ENCODE peak calls at places on chromosomes 12 and 14, in seven cellular contexts. One of them, this sample, is unnamed.
A peak's percentile ranks its signal among the peaks of the same experiment; 100 is the strongest.

GRCh38 chr14:60981626-60982455 is 796 bp downstream of the SLC38A6 start:
- DNase-seq in AG09319: peak; percentile 63
- DNase-seq in psoas muscle: no peak
- DNase-seq in PC-3: peak; percentile 58
- DNase-seq in AG09309: peak; percentile 80
- DNase-seq in heart right ventricle: no peak
- DNase-seq in neural crest cell: no peak
- DNase-seq in this sample: no peak

GRCh38 chr12:27808831-27809230 is 28.8 kb upstream of the MANSC4 start:
- DNase-seq in AG09319: no peak
- DNase-seq in psoas muscle: no peak
- DNase-seq in PC-3: no peak
- DNase-seq in AG09309: no peak
- DNase-seq in heart right ventricle: no peak
- DNase-seq in neural crest cell: no peak
- DNase-seq in this sample: no peak

GRCh38 chr12:110765144-110765543 is 22.5 kb upstream of the PPP1CC start:
- DNase-seq in AG09319: no peak
- DNase-seq in psoas muscle: no peak
- DNase-seq in PC-3: no peak
- DNase-seq in AG09309: no peak
- DNase-seq in heart right ventricle: no peak
- DNase-seq in neural crest cell: no peak
- DNase-seq in this sample: no peak

GRCh38 chr12:22334696-22335290 is at the start of gene ST8SIA1:
- DNase-seq in AG09319: no peak
- DNase-seq in psoas muscle: peak; percentile 63
- DNase-seq in PC-3: no peak
- DNase-seq in AG09309: no peak
- DNase-seq in heart right ventricle: peak; percentile 50
- DNase-seq in neural crest cell: peak; percentile 57
- DNase-seq in this sample: peak; percentile 56

GRCh38 chr12:18799561-18799960 is 61.6 kb downstream of the CAPZA3 start:
- DNase-seq in AG09319: no peak
- DNase-seq in psoas muscle: no peak
- DNase-seq in PC-3: peak; percentile 11
- DNase-seq in AG09309: no peak
- DNase-seq in heart right ventricle: no peak
- DNase-seq in neural crest cell: no peak
- DNase-seq in this sample: no peak

GRCh38 chr14:71246539-71246938 is 339.3 kb downstream of the PCNX1 start:
- DNase-seq in AG09319: no peak
- DNase-seq in psoas muscle: no peak
- DNase-seq in PC-3: no peak
- DNase-seq in AG09309: no peak
- DNase-seq in heart right ventricle: no peak
- DNase-seq in neural crest cell: no peak
- DNase-seq in this sample: no peak

GRCh38 chr12:52539024-52539820 is 13.7 kb downstream of the KRT71 start:
- DNase-seq in AG09319: peak; percentile 31
- DNase-seq in psoas muscle: no peak
- DNase-seq in PC-3: peak; percentile 93
- DNase-seq in AG09309: peak; percentile 69
- DNase-seq in heart right ventricle: no peak
- DNase-seq in neural crest cell: no peak
- DNase-seq in this sample: no peak

GRCh38 chr14:55789442-55789841 is 209.4 kb downstream of the KTN1 start:
- DNase-seq in AG09319: no peak
- DNase-seq in psoas muscle: no peak
- DNase-seq in PC-3: peak; percentile 88
- DNase-seq in AG09309: no peak
- DNase-seq in heart right ventricle: no peak
- DNase-seq in neural crest cell: no peak
- DNase-seq in this sample: no peak

GRCh38 chr14:38867561-38868150 is 235.4 kb downstream of the SEC23A start:
- DNase-seq in AG09319: peak; percentile 48
- DNase-seq in psoas muscle: peak; percentile 53
- DNase-seq in PC-3: peak; percentile 80
- DNase-seq in AG09309: peak; percentile 63
- DNase-seq in heart right ventricle: peak; percentile 26
- DNase-seq in neural crest cell: peak; percentile 73
- DNase-seq in this sample: no peak

GRCh38 chr14:90513151-90514014 is 116.6 kb downstream of the CALM1 start:
- DNase-seq in AG09319: no peak
- DNase-seq in psoas muscle: no peak
- DNase-seq in PC-3: peak; percentile 90
- DNase-seq in AG09309: no peak
- DNase-seq in heart right ventricle: peak; percentile 85
- DNase-seq in neural crest cell: peak; percentile 60
- DNase-seq in this sample: no peak

GRCh38 chr12:126055521-126055920 is 990.3 kb downstream of the AACS start:
- DNase-seq in AG09319: no peak
- DNase-seq in psoas muscle: no peak
- DNase-seq in PC-3: peak; percentile 57
- DNase-seq in AG09309: peak; percentile 13
- DNase-seq in heart right ventricle: no peak
- DNase-seq in neural crest cell: no peak
- DNase-seq in this sample: no peak

GRCh38 chr12:117854339-117855012 is 114.3 kb downstream of the KSR2 start:
- DNase-seq in AG09319: no peak
- DNase-seq in psoas muscle: no peak
- DNase-seq in PC-3: peak; percentile 88
- DNase-seq in AG09309: no peak
- DNase-seq in heart right ventricle: no peak
- DNase-seq in neural crest cell: peak; percentile 75
- DNase-seq in this sample: no peak

GRCh38 chr14:53934778-53935414 is 21.7 kb downstream of the BMP4 start:
- DNase-seq in AG09319: no peak
- DNase-seq in psoas muscle: no peak
- DNase-seq in PC-3: peak; percentile 42
- DNase-seq in AG09309: no peak
- DNase-seq in heart right ventricle: no peak
- DNase-seq in neural crest cell: no peak
- DNase-seq in this sample: no peak

GRCh38 chr12:102314821-102315220 is 117.2 kb upstream of the PMCH start:
- DNase-seq in AG09319: no peak
- DNase-seq in psoas muscle: no peak
- DNase-seq in PC-3: no peak
- DNase-seq in AG09309: no peak
- DNase-seq in heart right ventricle: no peak
- DNase-seq in neural crest cell: no peak
- DNase-seq in this sample: no peak

GRCh38 chr12:85866929-85867776 is 6.9 kb upstream of the NTS start:
- DNase-seq in AG09319: peak; percentile 38
- DNase-seq in psoas muscle: no peak
- DNase-seq in PC-3: peak; percentile 72
- DNase-seq in AG09309: peak; percentile 43
- DNase-seq in heart right ventricle: no peak
- DNase-seq in neural crest cell: peak; percentile 17
- DNase-seq in this sample: no peak

GRCh38 chr14:31142455-31143087 is 65.0 kb downstream of the HECTD1 start:
- DNase-seq in AG09319: no peak
- DNase-seq in psoas muscle: no peak
- DNase-seq in PC-3: no peak
- DNase-seq in AG09309: no peak
- DNase-seq in heart right ventricle: no peak
- DNase-seq in neural crest cell: no peak
- DNase-seq in this sample: no peak

GRCh38 chr14:92425101-92425500 is 88.5 kb upstream of the RIN3 start:
- DNase-seq in AG09319: no peak
- DNase-seq in psoas muscle: no peak
- DNase-seq in PC-3: peak; percentile 49
- DNase-seq in AG09309: no peak
- DNase-seq in heart right ventricle: no peak
- DNase-seq in neural crest cell: no peak
- DNase-seq in this sample: no peak

GRCh38 chr12:67355428-67356385 is 86.5 kb downstream of the CAND1 start:
- DNase-seq in AG09319: peak; percentile 31
- DNase-seq in psoas muscle: no peak
- DNase-seq in PC-3: peak; percentile 70
- DNase-seq in AG09309: no peak
- DNase-seq in heart right ventricle: no peak
- DNase-seq in neural crest cell: peak; percentile 3
- DNase-seq in this sample: no peak

GRCh38 chr12:39272934-39273770 is 169.8 kb downstream of the KIF21A start:
- DNase-seq in AG09319: peak; percentile 4
- DNase-seq in psoas muscle: no peak
- DNase-seq in PC-3: peak; percentile 67
- DNase-seq in AG09309: peak; percentile 4
- DNase-seq in heart right ventricle: no peak
- DNase-seq in neural crest cell: peak; percentile 40
- DNase-seq in this sample: no peak

GRCh38 chr12:121986494-121987245 is 35.0 kb upstream of the BCL7A start:
- DNase-seq in AG09319: no peak
- DNase-seq in psoas muscle: no peak
- DNase-seq in PC-3: no peak
- DNase-seq in AG09309: no peak
- DNase-seq in heart right ventricle: no peak
- DNase-seq in neural crest cell: no peak
- DNase-seq in this sample: no peak

GRCh38 chr12:57213763-57214397 is 2.7 kb upstream of the NXPH4 start:
- DNase-seq in AG09319: no peak
- DNase-seq in psoas muscle: no peak
- DNase-seq in PC-3: no peak
- DNase-seq in AG09309: no peak
- DNase-seq in heart right ventricle: no peak
- DNase-seq in neural crest cell: no peak
- DNase-seq in this sample: no peak

GRCh38 chr12:109618091-109618490 is 44.5 kb downstream of the MVK start:
- DNase-seq in AG09319: no peak
- DNase-seq in psoas muscle: no peak
- DNase-seq in PC-3: no peak
- DNase-seq in AG09309: no peak
- DNase-seq in heart right ventricle: no peak
- DNase-seq in neural crest cell: no peak
- DNase-seq in this sample: no peak

GRCh38 chr12:25769076-25769945 is 189.2 kb upstream of the RASSF8 start:
- DNase-seq in AG09319: peak; percentile 43
- DNase-seq in psoas muscle: no peak
- DNase-seq in PC-3: peak; percentile 92
- DNase-seq in AG09309: peak; percentile 68
- DNase-seq in heart right ventricle: no peak
- DNase-seq in neural crest cell: no peak
- DNase-seq in this sample: no peak

DNA sequence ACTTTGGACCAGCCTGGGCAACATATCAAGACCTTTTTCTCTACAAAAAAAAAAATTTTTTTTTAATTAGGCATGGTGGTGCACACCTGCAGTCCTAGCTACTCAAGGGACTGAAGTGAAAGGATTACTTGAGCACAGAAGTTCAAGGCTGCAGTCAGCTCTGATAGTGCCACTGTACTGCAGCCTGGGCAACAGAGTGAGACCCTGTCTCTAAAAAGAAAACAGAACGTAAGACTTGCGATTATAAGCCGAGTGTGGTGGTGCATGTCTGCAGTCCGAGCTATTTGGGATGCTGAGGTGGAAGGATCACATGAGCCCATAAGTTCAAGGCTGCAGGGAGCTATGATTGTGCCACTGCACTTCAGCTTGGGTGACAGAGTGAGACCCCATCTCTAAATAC is 76.0 kb downstream of the DENND5B start:
- DNase-seq in AG09319: no peak
- DNase-seq in psoas muscle: no peak
- DNase-seq in PC-3: no peak
- DNase-seq in AG09309: no peak
- DNase-seq in heart right ventricle: no peak
- DNase-seq in neural crest cell: no peak
- DNase-seq in this sample: no peak
- TF ChIP-seq CTCF in AG09319: no peak
- TF ChIP-seq CTCF in psoas muscle: no peak
- TF ChIP-seq CTCF in PC-3: no peak
- TF ChIP-seq CTCF in AG09309: no peak
- TF ChIP-seq CTCF in heart right ventricle: no peak
- TF ChIP-seq CTCF in neural crest cell: no peak
- TF ChIP-seq CTCF in this sample: no peak

DNA sequence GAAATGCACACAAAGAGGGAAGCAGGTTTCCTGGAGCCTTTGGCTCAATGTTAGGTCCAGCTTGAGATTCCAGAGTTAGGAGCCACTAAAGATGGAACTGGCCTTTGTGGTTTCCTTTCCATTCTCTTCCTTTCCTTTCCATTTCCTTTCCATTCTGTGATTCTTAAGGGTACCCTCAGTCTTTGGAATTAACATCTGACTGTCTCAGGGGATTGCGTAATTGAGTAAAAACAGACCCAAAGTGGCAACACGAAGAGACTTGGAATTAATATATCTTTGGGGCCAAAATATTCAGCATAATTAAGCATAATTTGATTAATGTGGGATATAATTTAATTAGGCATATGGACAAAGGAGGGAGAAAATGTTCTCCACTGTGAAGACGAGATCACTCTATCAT is 205.6 kb downstream of the CRADD start:
- DNase-seq in AG09319: no peak
- DNase-seq in psoas muscle: no peak
- DNase-seq in PC-3: no peak
- DNase-seq in AG09309: no peak
- DNase-seq in heart right ventricle: no peak
- DNase-seq in neural crest cell: no peak
- DNase-seq in this sample: no peak
- TF ChIP-seq CTCF in AG09319: no peak
- TF ChIP-seq CTCF in psoas muscle: no peak
- TF ChIP-seq CTCF in PC-3: no peak
- TF ChIP-seq CTCF in AG09309: no peak
- TF ChIP-seq CTCF in heart right ventricle: no peak
- TF ChIP-seq CTCF in neural crest cell: no peak
- TF ChIP-seq CTCF in this sample: no peak

DNA sequence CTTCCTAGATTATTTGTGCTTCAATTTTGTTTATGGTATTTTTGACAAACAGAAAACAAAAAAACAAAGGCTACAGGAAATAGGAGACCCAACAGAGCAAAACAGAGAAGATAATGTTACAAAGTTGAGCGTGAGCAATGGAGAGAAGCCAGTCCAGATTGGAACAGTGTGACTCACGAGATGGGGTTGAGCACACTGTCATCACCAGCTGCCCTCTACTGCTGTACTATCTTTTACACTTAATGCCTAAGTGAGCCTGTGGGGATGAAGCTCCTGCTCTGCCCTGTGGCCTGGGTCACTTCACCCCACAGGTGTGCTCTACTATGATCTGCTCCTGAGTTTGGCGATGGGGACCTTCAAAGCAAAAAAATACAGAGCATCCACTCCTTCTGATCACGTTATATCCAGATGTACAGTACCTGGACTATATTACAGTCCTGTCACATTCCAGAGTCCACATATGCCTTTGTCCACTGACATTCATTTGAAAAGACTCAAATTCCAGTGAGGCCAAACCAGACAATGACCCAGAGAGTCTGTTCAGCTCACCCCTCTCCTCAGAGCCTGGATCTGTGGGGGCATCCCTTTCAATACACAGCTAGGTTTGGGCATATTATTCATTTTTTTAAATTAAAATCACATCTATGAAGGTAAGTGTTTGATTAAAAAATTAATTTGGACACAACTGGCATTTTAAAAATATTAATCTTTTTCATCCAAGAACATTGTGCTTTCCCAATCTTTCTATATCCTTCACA is 4.4 kb downstream of the IPO8 start:
- DNase-seq in AG09319: peak; percentile 42
- DNase-seq in psoas muscle: peak; percentile 61
- DNase-seq in PC-3: peak; percentile 69
- DNase-seq in AG09309: peak; percentile 25
- DNase-seq in heart right ventricle: no peak
- DNase-seq in neural crest cell: no peak
- DNase-seq in this sample: no peak
- TF ChIP-seq CTCF in AG09319: no peak
- TF ChIP-seq CTCF in psoas muscle: no peak
- TF ChIP-seq CTCF in PC-3: no peak
- TF ChIP-seq CTCF in AG09309: no peak
- TF ChIP-seq CTCF in heart right ventricle: no peak
- TF ChIP-seq CTCF in neural crest cell: no peak
- TF ChIP-seq CTCF in this sample: no peak

GRCh38 chr14:42277840-42278239 is 671.2 kb downstream of the LRFN5 start:
- DNase-seq in AG09319: no peak
- DNase-seq in psoas muscle: no peak
- DNase-seq in PC-3: no peak
- DNase-seq in AG09309: no peak
- DNase-seq in heart right ventricle: no peak
- DNase-seq in neural crest cell: no peak
- DNase-seq in this sample: no peak
- TF ChIP-seq CTCF in AG09319: no peak
- TF ChIP-seq CTCF in psoas muscle: no peak
- TF ChIP-seq CTCF in PC-3: no peak
- TF ChIP-seq CTCF in AG09309: no peak
- TF ChIP-seq CTCF in heart right ventricle: no peak
- TF ChIP-seq CTCF in neural crest cell: no peak
- TF ChIP-seq CTCF in this sample: no peak